ENCODE peak calls at places on chromosomes 16 and 17, in six cellular contexts. J is HepG2, I is HCT116, D is K562, Q is SK-N-SH, X is GM12878. K is an unnamed sample.

GRCh38 chr16:80804451-80805383 is at the start of gene CDYL2:
- DNase-seq in D (no peak), J (no peak), I (no peak), X (no peak), Q (peak), K (peak)

GRCh38 chr16:9996191-9996590 is 186.0 kb downstream of the GRIN2A start:
- DNase-seq in I (no peak), D (no peak), J (no peak), X (no peak), Q (no peak), K (no peak)

GRCh38 chr17:62666061-62666800 is 38.8 kb downstream of the MRC2 start:
- DNase-seq in Q (peak), X (no peak), D (no peak), I (no peak), J (no peak), K (no peak)

GRCh38 chr16:8959921-8960787 is 3.6 kb downstream of the USP7 start:
- DNase-seq in X (no peak), J (peak), I (no peak), Q (peak), D (no peak), K (no peak)

GRCh38 chr17:27616414-27616813 is 14.6 kb upstream of the LGALS9 start:
- DNase-seq in D (no peak), Q (no peak), I (no peak), J (no peak), X (no peak), K (no peak)

GRCh38 chr17:75404223-75404738 is 1.2 kb downstream of the GRB2 start:
- DNase-seq in I (peak), D (peak), Q (peak), X (no peak), J (peak), K (peak)

GRCh38 chr17:68184816-68185436 is 62.9 kb upstream of the AMZ2 start:
- DNase-seq in D (no peak), X (no peak), J (no peak), Q (no peak), I (no peak), K (no peak)

GRCh38 chr17:7763919-7764318 is 46.4 kb downstream of the DNAH2 start:
- DNase-seq in I (no peak), J (no peak), Q (no peak), D (no peak), X (no peak), K (no peak)

GRCh38 chr16:83433201-83433600 is 374.6 kb upstream of the HSBP1 start:
- DNase-seq in I (no peak), D (no peak), J (no peak), Q (no peak), X (no peak), K (no peak)

GRCh38 chr17:32998111-32998892 is 6.7 kb downstream of the SPACA3 start:
- DNase-seq in Q (peak), J (peak), D (peak), X (no peak), I (peak), K (peak)

GRCh38 chr16:56277040-56277439 is 85.8 kb downstream of the GNAO1 start:
- DNase-seq in I (no peak), D (no peak), Q (peak), X (no peak), J (peak), K (no peak)

GRCh38 chr17:40448213-40448638 is 5.0 kb downstream of the IGFBP4 start:
- DNase-seq in X (no peak), J (peak), Q (no peak), I (no peak), D (no peak), K (no peak)

GRCh38 chr17:79109584-79109983 is 35.0 kb downstream of the ENGASE start:
- DNase-seq in Q (peak), D (no peak), I (no peak), J (no peak), X (no peak), K (no peak)

GRCh38 chr17:8941520-8941919 is 24.0 kb downstream of the PIK3R5 start:
- DNase-seq in X (no peak), D (no peak), Q (no peak), J (no peak), I (no peak), K (no peak)

GRCh38 chr17:32487460-32488176 is 825 bp downstream of the CDK5R1 start:
- DNase-seq in D (peak), I (no peak), X (no peak), Q (peak), J (no peak), K (peak)

GRCh38 chr17:78421534-78422266 is 43.3 kb downstream of the PGS1 start:
- DNase-seq in J (peak), I (peak), D (peak), Q (peak), X (peak), K (peak)

GRCh38 chr16:3650631-3651265 is 3.7 kb upstream of the DNASE1 start:
- DNase-seq in X (no peak), I (no peak), J (no peak), Q (no peak), D (no peak), K (no peak)

GRCh38 chr16:79714440-79714839 is 113.9 kb upstream of the MAF start:
- DNase-seq in D (no peak), Q (no peak), I (no peak), X (no peak), J (no peak), K (no peak)

GRCh38 chr17:42135664-42136653 is 13.4 kb downstream of the HSPB9 start:
- DNase-seq in Q (no peak), J (peak), X (no peak), D (peak), I (peak), K (no peak)

GRCh38 chr17:3754458-3755334 is 31.0 kb downstream of the HASPIN start:
- DNase-seq in Q (peak), X (no peak), I (peak), J (no peak), D (peak), K (peak)

GRCh38 chr16:52283018-52283417 is 263.9 kb downstream of the TOX3 start:
- DNase-seq in D (no peak), J (no peak), Q (no peak), I (no peak), X (no peak), K (no peak)

GRCh38 chr17:250487-251300 is 69.2 kb upstream of the DOC2B start:
- DNase-seq in Q (no peak), I (no peak), D (no peak), J (no peak), X (no peak), K (no peak)

GRCh38 chr17:7380321-7380720 is 568 bp upstream of the TNK1 start:
- DNase-seq in D (no peak), I (no peak), Q (peak), J (no peak), X (no peak), K (peak)

GRCh38 chr17:4950075-4950756 is 703 bp upstream of the ENO3 start:
- DNase-seq in Q (peak), I (no peak), J (peak), X (no peak), D (peak), K (no peak)

GRCh38 chr16:84599528-84600202 is 18.2 kb downstream of the COTL1 start:
- DNase-seq in D (peak), I (no peak), J (peak), X (no peak), Q (peak), K (no peak)

GRCh38 chr17:14311186-14311705 is 10.4 kb downstream of the HS3ST3B1 start:
- DNase-seq in I (no peak), D (no peak), Q (no peak), X (no peak), J (no peak), K (no peak)

GRCh38 chr16:17476414-17477259 is 5.9 kb upstream of the XYLT1 start:
- DNase-seq in J (peak), X (no peak), I (peak), Q (peak), D (peak), K (peak)

GRCh38 chr17:15377200-15377599 is 35.8 kb upstream of the TEKT3 start:
- DNase-seq in D (no peak), I (no peak), X (no peak), Q (no peak), J (no peak), K (no peak)

GRCh38 chr17:81380117-81380516 is 15.1 kb upstream of the BAHCC1 start:
- DNase-seq in D (no peak), J (no peak), I (no peak), Q (peak), X (no peak), K (no peak)
- TF ChIP-seq JUND in D (no peak), J (no peak), I (no peak), Q (no peak), X (no peak), K (no peak)

GRCh38 chr17:34665150-34665802 is 85.9 kb downstream of the TMEM132E start:
- DNase-seq in Q (peak), I (no peak), X (no peak), D (no peak), J (no peak), K (no peak)

GRCh38 chr17:34663714-34664113 is 84.3 kb downstream of the TMEM132E start:
- DNase-seq in D (no peak), Q (no peak), X (no peak), I (no peak), J (no peak), K (no peak)

GRCh38 chr17:34668206-34668605 is 88.8 kb downstream of the TMEM132E start:
- DNase-seq in I (no peak), Q (no peak), J (no peak), X (no peak), D (no peak), K (no peak)

GRCh38 chr17:34667656-34668055 is 88.3 kb downstream of the TMEM132E start:
- DNase-seq in X (no peak), J (no peak), D (no peak), Q (no peak), I (no peak), K (no peak)

GRCh38 chr17:34665803-34666763 is 86.7 kb downstream of the TMEM132E start:
- DNase-seq in J (no peak), I (no peak), X (no peak), Q (peak), D (no peak), K (no peak)
- TF ChIP-seq JUND in J (no peak), I (no peak), X (no peak), Q (no peak), D (no peak), K (no peak)

DNA sequence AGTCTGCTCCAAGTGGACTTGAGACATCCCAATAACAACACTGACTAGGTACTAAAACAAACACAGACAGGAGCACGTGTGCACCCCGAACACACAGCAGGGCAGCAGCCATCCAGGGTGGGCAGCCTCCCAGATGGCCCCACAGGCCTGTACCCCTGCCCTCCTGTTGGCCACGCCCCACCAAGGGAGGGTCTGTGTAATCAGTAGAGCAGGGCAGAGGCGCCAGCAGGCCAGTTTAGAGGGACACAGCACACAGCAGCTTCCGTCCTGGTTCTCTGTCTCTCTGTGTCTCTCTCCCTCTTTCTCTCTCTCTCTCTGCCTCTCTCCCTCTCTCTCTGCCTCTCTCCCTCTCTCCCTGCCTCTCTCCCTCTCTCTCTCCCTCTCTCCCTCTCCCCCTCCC is 21.4 kb downstream of the ACTG1 start:
- DNase-seq in X (no peak), J (no peak), D (peak), Q (no peak), I (no peak), K (no peak)
- TF ChIP-seq JUND in X (no peak), J (no peak), D (no peak), Q (no peak), I (no peak), K (no peak)

DNA sequence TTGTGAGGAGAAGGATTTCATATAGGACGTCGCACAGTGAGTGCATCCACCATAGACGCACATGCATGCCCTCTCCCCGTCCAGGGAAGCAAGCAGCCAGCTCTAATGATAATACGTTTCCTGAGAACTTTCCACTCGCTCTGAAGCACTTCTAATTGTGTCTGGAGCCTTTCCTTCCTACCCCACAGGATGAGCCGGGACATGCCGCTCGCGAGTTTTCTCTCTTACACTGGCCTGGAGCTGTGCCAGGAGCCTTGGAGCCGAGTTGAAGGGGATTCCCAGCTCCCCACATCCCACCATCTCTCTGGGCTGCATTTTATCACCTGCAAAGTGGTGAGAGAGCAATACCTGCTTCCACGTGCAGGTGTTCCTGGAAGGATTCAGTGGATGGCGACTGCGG is 368.1 kb downstream of the C16orf95 start:
- DNase-seq in D (no peak), J (no peak), I (no peak), X (no peak), Q (no peak), K (no peak)
- TF ChIP-seq JUND in D (no peak), J (no peak), I (no peak), X (no peak), Q (no peak), K (no peak)

GRCh38 chr16:81928975-81929374 is 82.3 kb downstream of the SDR42E1 start:
- DNase-seq in X (no peak), Q (no peak), I (no peak), D (peak), J (no peak), K (peak)
- TF ChIP-seq JUND in X (no peak), Q (no peak), I (no peak), D (no peak), J (no peak), K (no peak)